ENCODE peak calls at places on chromosome 13, in five cellular contexts. R, G, K, S and M are unnamed samples.

GRCh38 chr13:106151056-106151699 is 384.3 kb downstream of the EFNB2 start:
- DNase-seq in K (peak; percentile 85), S (peak; percentile 15), R (peak; percentile 48), G (no peak), M (peak; percentile 81)

GRCh38 chr13:59931621-59932020 is 232.1 kb downstream of the DIAPH3 start:
- DNase-seq in S (no peak), K (no peak), G (no peak), R (no peak), M (no peak)

GRCh38 chr13:21176982-21177284 is 475 bp downstream of the MRPL57 start:
- DNase-seq in R (no peak), G (no peak), K (no peak), S (no peak), M (no peak)

GRCh38 chr13:26977541-26977940 is 194.1 kb downstream of the USP12 start:
- DNase-seq in S (no peak), K (no peak), R (no peak), G (no peak), M (peak; percentile 37)

GRCh38 chr13:36841411-36841810 is 22.4 kb downstream of the RFXAP start:
- DNase-seq in K (no peak), G (no peak), S (no peak), R (no peak), M (no peak)

GRCh38 chr13:30985637-30986205 is 53.3 kb downstream of the TEX26 start:
- DNase-seq in R (no peak), K (no peak), S (no peak), G (no peak), M (peak; percentile 77)

GRCh38 chr13:42114912-42115311 is 66.5 kb downstream of the DGKH start:
- DNase-seq in S (no peak), R (no peak), K (no peak), G (no peak), M (no peak)

GRCh38 chr13:90545070-90545840 is 802.2 kb upstream of the MIR17HG start:
- DNase-seq in R (no peak), S (no peak), K (no peak), G (no peak), M (no peak)

GRCh38 chr13:71079638-71080037 is 787.4 kb downstream of the DACH1 start:
- DNase-seq in K (no peak), G (no peak), S (no peak), R (no peak), M (no peak)

GRCh38 chr13:34338102-34338501 is 520.2 kb downstream of the RFC3 start:
- DNase-seq in G (no peak), S (no peak), R (no peak), K (no peak), M (no peak)

GRCh38 chr13:25733061-25733491 is 318.7 kb downstream of the SHISA2 start:
- DNase-seq in K (peak; percentile 83), G (no peak), S (no peak), R (no peak), M (no peak)

GRCh38 chr13:95411641-95412040 is 110.4 kb upstream of the ABCC4 start:
- DNase-seq in R (no peak), G (no peak), K (no peak), S (no peak), M (peak; percentile 26)

GRCh38 chr13:32079586-32079985 is 48.0 kb downstream of the FRY start:
- DNase-seq in R (no peak), K (no peak), G (no peak), S (no peak), M (no peak)

GRCh38 chr13:102405499-102406079 is 3.7 kb upstream of the FGF14 start:
- DNase-seq in S (no peak), R (peak; percentile 51), K (no peak), G (peak; percentile 32), M (peak; percentile 12)

GRCh38 chr13:67228909-67229308 is 1.2 kb downstream of the PCDH9 start:
- DNase-seq in R (no peak), S (no peak), G (no peak), K (no peak), M (peak; percentile 33)

GRCh38 chr13:112828082-112828699 is 138.4 kb downstream of the ATP11A start:
- DNase-seq in R (no peak), S (no peak), K (no peak), G (no peak), M (no peak)

GRCh38 chr13:112994084-112994780 is 25.2 kb downstream of the MCF2L start:
- DNase-seq in G (no peak), K (peak; percentile 40), S (no peak), R (no peak), M (no peak)

GRCh38 chr13:53020764-53021332 is 7.8 kb upstream of the OLFM4 start:
- DNase-seq in R (no peak), K (peak; percentile 12), S (no peak), G (no peak), M (no peak)

GRCh38 chr13:36310417-36311108 is 12.9 kb upstream of the CCDC169 start:
- DNase-seq in S (no peak), K (no peak), G (no peak), R (no peak), M (no peak)

DNA sequence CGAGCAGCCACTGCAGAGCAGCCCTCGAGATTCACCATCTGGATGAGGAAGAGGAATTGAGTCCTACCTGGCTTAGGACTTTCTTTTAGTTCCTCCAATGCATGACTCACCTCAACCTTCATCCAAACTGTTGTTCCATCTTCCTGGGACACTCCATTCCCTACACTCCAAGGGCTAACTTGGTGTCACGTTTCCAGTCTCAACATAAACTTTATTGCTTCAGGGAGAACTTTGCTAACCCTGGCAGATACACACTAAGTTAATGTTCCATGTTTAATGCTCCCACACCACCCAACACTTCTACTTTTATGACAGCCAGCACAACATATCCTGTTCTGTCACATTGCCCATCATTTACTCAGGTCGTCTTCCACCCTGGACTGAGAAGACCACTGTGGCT is 164.4 kb downstream of the RBM26 start:
- DNase-seq in R (no peak), S (no peak), G (no peak), K (no peak), M (no peak)
- H2BK12ac ChIP-seq in R (no peak overlapping the region), S (no peak overlapping the region), G (no peak overlapping the region), K (no peak overlapping the region), M (no peak overlapping the region)

GRCh38 chr13:63041640-63042414 is 1626.2 kb upstream of the PCDH20 start:
- DNase-seq in S (no peak), G (no peak), K (no peak), R (no peak), M (no peak)
- H4K91ac ChIP-seq in S (no peak overlapping the region), G (no peak overlapping the region), K (no peak overlapping the region), R (no peak overlapping the region), M (no peak overlapping the region)

GRCh38 chr13:23822252-23822824 is 66.9 kb downstream of the MIPEP start:
- DNase-seq in R (no peak), G (no peak), S (no peak), K (peak; percentile 78), M (no peak)

GRCh38 chr13:23820530-23820929 is 68.7 kb downstream of the MIPEP start:
- DNase-seq in K (peak; percentile 58), R (no peak), S (no peak), G (no peak), M (no peak)

GRCh38 chr13:23813635-23814034 is 75.6 kb downstream of the MIPEP start:
- DNase-seq in S (no peak), R (no peak), K (no peak), G (no peak), M (no peak)

GRCh38 chr13:23817136-23817535 is 72.1 kb downstream of the MIPEP start:
- DNase-seq in G (no peak), K (no peak), S (no peak), R (no peak), M (no peak)

DNA sequence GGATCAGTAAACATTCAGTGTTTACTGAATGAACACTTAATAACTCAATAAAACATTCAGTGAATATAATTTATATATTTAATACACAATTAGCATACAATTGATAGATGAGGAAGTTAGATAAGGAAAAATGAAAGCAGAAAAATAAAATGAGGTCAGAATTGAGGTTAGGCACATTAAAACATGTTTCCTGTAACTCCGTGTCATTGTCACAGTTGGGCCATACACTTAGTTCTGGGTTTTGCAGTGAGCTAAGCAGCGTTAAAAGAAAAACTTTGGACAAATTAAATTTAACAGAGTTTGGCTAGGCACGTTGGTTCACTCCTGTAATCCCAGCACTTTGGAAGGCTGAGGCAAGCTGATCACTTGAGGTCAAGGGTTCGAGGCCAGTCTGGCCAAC is 71.4 kb downstream of the MIPEP start:
- DNase-seq in K (no peak), S (no peak), G (no peak), R (no peak), M (no peak)
- H3K14ac ChIP-seq in K (no peak overlapping the region), S (no peak overlapping the region), G (no peak overlapping the region), R (no peak overlapping the region), M (no peak overlapping the region)

GRCh38 chr13:40622761-40623160 is 43.7 kb downstream of the FOXO1 start:
- DNase-seq in G (no peak), S (no peak), K (peak; percentile 29), R (no peak), M (no peak)

GRCh38 chr13:40624338-40624737 is 42.1 kb downstream of the FOXO1 start:
- DNase-seq in G (no peak), K (no peak), R (no peak), S (no peak), M (no peak)

GRCh38 chr13:40619479-40619814 is 47.0 kb downstream of the FOXO1 start:
- DNase-seq in S (no peak), K (peak; percentile 31), G (no peak), R (no peak), M (no peak)

GRCh38 chr13:40618581-40619478 is 47.6 kb downstream of the FOXO1 start:
- DNase-seq in S (no peak), G (no peak), K (peak; percentile 85), R (no peak), M (no peak)

DNA sequence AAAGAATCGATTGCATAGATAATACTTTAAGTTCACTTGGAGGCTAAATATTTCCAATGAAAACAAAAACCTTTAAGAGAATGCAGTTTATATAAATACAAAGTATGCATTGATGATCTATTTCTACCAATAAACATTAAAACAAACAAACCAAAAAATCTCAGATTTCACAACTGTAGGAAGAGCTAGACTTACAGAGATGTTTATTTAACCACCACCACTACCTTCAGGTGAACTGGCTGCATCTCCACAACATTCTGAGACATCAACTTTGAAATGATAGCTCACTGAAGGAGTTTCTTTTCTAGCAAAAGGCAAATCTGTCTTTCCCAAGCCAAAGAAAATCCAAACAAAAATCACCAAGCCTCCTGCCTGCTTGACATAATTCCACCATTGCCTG is 44.2 kb downstream of the FOXO1 start:
- DNase-seq in R (no peak), G (no peak), K (no peak), S (no peak), M (no peak)
- H2BK12ac ChIP-seq in R (no peak overlapping the region), G (no peak overlapping the region), K (no peak overlapping the region), S (no peak overlapping the region), M (no peak overlapping the region)

GRCh38 chr13:49584771-49585182 is 581 bp downstream of the RCBTB1 start:
- DNase-seq in G (no peak), K (no peak), S (no peak), R (peak; percentile 6), M (peak; percentile 31)
- H4K91ac ChIP-seq in G (no peak overlapping the region), K (peak overlapping the region; percentile 81), S (no peak overlapping the region), R (no peak overlapping the region), M (peak overlapping the region; percentile 97)